ENCODE peak calls at places on chromosomes 13 and 19, in ten cellular contexts. W, O, M, Z, P, H, E, A, U and D are unnamed samples. For H3K27me3, the result is how much of the 10 kb centered on the place peaks cover.

GRCh38 chr13:74575729-74576125 is 441.5 kb upstream of the KLF12 start:
- DNase-seq in E (peak), P (peak), W (peak), H (peak), U (peak), M (peak), O (no peak), Z (peak), A (no peak), D (no peak)

GRCh38 chr19:35177377-35178274 is 23.1 kb downstream of the FXYD5 start:
- DNase-seq in Z (no peak), H (no peak), U (no peak), O (no peak), W (peak), E (no peak), P (peak), M (no peak), A (no peak), D (no peak)

GRCh38 chr13:75452564-75452963 is 29.4 kb downstream of the TBC1D4 start:
- DNase-seq in M (no peak), H (no peak), P (no peak), E (no peak), O (no peak), W (no peak), A (no peak), Z (no peak), U (no peak), D (no peak)

GRCh38 chr19:8641908-8642547 is 11.6 kb downstream of the NFILZ start:
- DNase-seq in H (no peak), U (no peak), P (no peak), O (peak), A (no peak), Z (no peak), W (no peak), M (no peak), E (peak), D (no peak)

GRCh38 chr19:42229855-42230331 is 9.8 kb downstream of the ZNF526 start:
- DNase-seq in Z (no peak), P (no peak), M (no peak), E (no peak), A (no peak), H (no peak), W (no peak), U (no peak), O (no peak), D (no peak)

GRCh38 chr19:50362656-50363424 is 2.6 kb downstream of the NAPSA start:
- DNase-seq in U (no peak), Z (no peak), O (no peak), A (no peak), M (no peak), W (no peak), E (no peak), H (no peak), P (no peak), D (no peak)

GRCh38 chr19:14798760-14799159 is 20.4 kb upstream of the ADGRE2 start:
- DNase-seq in O (no peak), M (no peak), Z (no peak), E (no peak), W (no peak), U (no peak), P (no peak), H (no peak), A (no peak), D (no peak)

GRCh38 chr19:49580264-49581006 is at the start of gene NOSIP:
- DNase-seq in P (peak), U (peak), W (peak), A (peak), E (peak), Z (peak), O (peak), H (peak), M (peak), D (peak)

GRCh38 chr13:79703772-79704171 is 222.8 kb downstream of the NDFIP2 start:
- DNase-seq in W (no peak), O (no peak), P (no peak), M (no peak), E (no peak), H (no peak), A (no peak), U (no peak), Z (no peak), D (no peak)

GRCh38 chr13:94825507-94825906 is 113.2 kb upstream of the SOX21 start:
- DNase-seq in U (peak), Z (peak), P (peak), E (peak), W (peak), O (no peak), H (no peak), M (no peak), A (no peak), D (no peak)

GRCh38 chr13:75715598-75716523 is 79.7 kb downstream of the LMO7 start:
- DNase-seq in W (no peak), M (no peak), U (no peak), H (no peak), E (no peak), O (no peak), Z (no peak), P (no peak), A (no peak), D (no peak)

GRCh38 chr13:98927954-98928927 is 49.6 kb downstream of the DOCK9 start:
- DNase-seq in P (no peak), E (peak), O (no peak), W (no peak), H (no peak), A (peak), Z (no peak), M (no peak), U (peak), D (no peak)

GRCh38 chr13:51524846-51525566 is 59.3 kb upstream of the WDFY2 start:
- DNase-seq in U (no peak), O (no peak), P (no peak), Z (no peak), W (no peak), A (no peak), H (no peak), E (no peak), M (no peak), D (no peak)

GRCh38 chr13:33918199-33918932 is 100.4 kb downstream of the RFC3 start:
- DNase-seq in M (no peak), E (peak), H (no peak), A (no peak), Z (no peak), W (no peak), O (no peak), U (no peak), P (no peak), D (peak)

GRCh38 chr19:6769006-6769637 is 1.9 kb upstream of the SH2D3A start:
- DNase-seq in H (no peak), P (peak), A (no peak), U (no peak), Z (no peak), O (no peak), E (no peak), W (no peak), M (no peak), D (no peak)

GRCh38 chr13:109256866-109257760 is 529.3 kb downstream of the IRS2 start:
- DNase-seq in Z (no peak), O (peak), M (no peak), H (no peak), A (peak), U (no peak), P (no peak), W (no peak), E (peak), D (peak)

GRCh38 chr19:10230904-10231623 is at the start of gene S1PR2:
- DNase-seq in W (peak), P (peak), M (peak), E (peak), U (peak), O (peak), Z (peak), A (peak), H (peak), D (no peak)

GRCh38 chr13:38398810-38399493 is 49.3 kb downstream of the UFM1 start:
- DNase-seq in U (no peak), A (no peak), Z (no peak), M (no peak), P (no peak), O (no peak), H (no peak), W (no peak), E (no peak), D (peak)

GRCh38 chr19:4653793-4654436 is 14.6 kb downstream of the TNFAIP8L1 start:
- DNase-seq in H (no peak), P (no peak), W (no peak), Z (no peak), O (no peak), A (no peak), E (no peak), U (no peak), M (no peak), D (no peak)

GRCh38 chr19:46625731-46626130 is 842 bp upstream of the PTGIR start:
- DNase-seq in M (no peak), A (no peak), O (no peak), H (no peak), W (no peak), P (no peak), E (no peak), U (no peak), Z (no peak), D (no peak)

GRCh38 chr13:23851106-23851505 is 38.1 kb downstream of the MIPEP start:
- DNase-seq in Z (no peak), M (no peak), O (no peak), W (no peak), P (no peak), A (no peak), E (no peak), U (no peak), H (no peak), D (no peak)

DNA sequence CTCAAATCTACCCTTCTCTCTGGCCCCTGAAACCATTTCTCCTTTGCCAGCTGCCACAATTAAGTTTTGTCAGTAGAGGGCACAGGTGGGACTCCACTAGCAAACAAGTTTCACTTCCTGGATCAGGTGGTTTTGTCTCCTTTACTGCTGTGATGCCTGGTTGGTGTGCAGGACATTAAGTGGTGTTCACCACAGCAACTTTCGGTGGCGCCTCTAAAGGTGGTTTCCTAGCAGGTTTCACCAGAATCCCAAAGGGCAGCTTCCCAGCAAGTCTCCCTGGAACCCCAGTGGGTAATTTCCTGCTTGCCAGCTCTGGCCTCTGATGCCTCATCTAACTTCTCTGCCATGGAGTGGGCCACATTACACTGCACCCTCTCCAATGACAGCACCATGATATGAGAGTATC is 16.6 kb downstream of the MED4 start:
- DNase-seq in O (peak), H (no peak), M (no peak), A (no peak), W (peak), Z (no peak), E (no peak), U (no peak), P (no peak), D (no peak)
- TF ChIP-seq CTCF in O (no peak), H (no peak), M (no peak), A (peak), W (peak), Z (no peak), E (no peak), U (no peak), P (peak), D (peak)

GRCh38 chr19:30647891-30648290 is 275.7 kb downstream of the ZNF536 start:
- DNase-seq in M (no peak), P (no peak), E (no peak), W (no peak), H (no peak), O (no peak), U (no peak), Z (no peak), A (no peak), D (no peak)

GRCh38 chr19:30649149-30649548 is 277.0 kb downstream of the ZNF536 start:
- DNase-seq in Z (no peak), A (no peak), M (no peak), P (no peak), E (no peak), H (no peak), W (no peak), U (no peak), O (no peak), D (no peak)

GRCh38 chr19:30648321-30648720 is 276.1 kb downstream of the ZNF536 start:
- DNase-seq in H (no peak), A (no peak), M (no peak), Z (no peak), O (no peak), W (no peak), P (no peak), E (no peak), U (no peak), D (no peak)

GRCh38 chr19:30645946-30646577 is 273.9 kb downstream of the ZNF536 start:
- DNase-seq in E (no peak), H (no peak), Z (no peak), A (no peak), U (no peak), W (no peak), P (no peak), O (no peak), M (no peak), D (no peak)

GRCh38 chr19:30646806-30647205 is 274.6 kb downstream of the ZNF536 start:
- DNase-seq in A (no peak), E (no peak), P (no peak), M (no peak), O (no peak), U (no peak), H (no peak), W (no peak), Z (no peak), D (no peak)
- H3K27me3 ChIP-seq in A (under half), E (under half), P (under half), M (under half), O (under half), U (under half), H (under half), W (under half), Z (under half), D (under half)

GRCh38 chr19:30406220-30406944 is 34.2 kb downstream of the ZNF536 start:
- DNase-seq in P (no peak), O (no peak), E (peak), M (no peak), W (no peak), A (no peak), H (no peak), Z (no peak), U (no peak), D (no peak)
- TF ChIP-seq CTCF in P (peak), O (no peak), E (peak), M (no peak), W (no peak), A (no peak), H (no peak), Z (no peak), U (peak), D (peak)

GRCh38 chr13:111423168-111423785 is 102.8 kb downstream of the TEX29 start:
- DNase-seq in U (no peak), E (no peak), W (no peak), Z (no peak), H (no peak), M (no peak), P (no peak), O (peak), A (no peak), D (peak)
- H3K27me3 ChIP-seq in U (under half), E (under half), W (under half), Z (under half), H (under half), M (under half), P (under half), O (under half), A (under half), D (under half)

GRCh38 chr13:88887045-88887662 is 1216.0 kb downstream of the SLITRK5 start:
- DNase-seq in U (no peak), H (no peak), P (peak), E (no peak), W (no peak), A (no peak), Z (no peak), O (no peak), M (no peak), D (no peak)
- TF ChIP-seq CTCF in U (no peak), H (no peak), P (peak), E (no peak), W (no peak), A (no peak), Z (no peak), O (no peak), M (no peak), D (no peak)

DNA sequence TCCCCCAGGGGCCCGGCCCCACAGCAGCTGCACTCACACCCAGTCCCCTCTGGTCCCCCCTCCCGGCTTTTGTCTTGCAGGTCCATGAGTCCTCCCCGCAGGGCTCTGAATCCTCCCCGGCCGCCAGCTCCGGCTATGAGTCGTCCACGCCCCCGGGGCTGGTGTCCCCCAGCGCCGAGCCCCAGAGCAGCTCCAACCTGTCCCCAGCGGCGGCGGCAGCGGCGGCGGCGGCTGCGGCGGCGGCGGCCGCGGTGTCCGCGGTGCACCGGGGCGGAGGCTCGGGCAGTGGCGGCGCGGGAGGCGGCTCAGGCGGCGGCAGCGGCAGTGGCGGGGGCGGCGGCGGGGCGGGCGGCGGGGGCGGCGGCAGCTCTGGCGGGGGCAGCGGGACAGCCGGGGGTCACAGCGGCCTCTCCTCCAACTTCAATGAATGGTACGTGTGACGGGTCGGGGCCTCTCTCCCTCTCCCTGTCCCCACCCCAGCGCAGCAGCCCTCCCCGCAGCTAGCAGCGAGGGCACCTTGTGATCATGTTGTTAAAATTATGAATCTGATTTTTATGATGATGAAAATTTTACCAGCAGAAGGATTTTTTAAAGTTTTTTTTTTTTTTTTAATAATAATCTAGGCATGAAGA is 3.8 kb downstream of the ZIC2 start:
- DNase-seq in A (no peak), P (peak), E (no peak), M (no peak), O (no peak), H (no peak), Z (no peak), U (no peak), W (no peak), D (no peak)
- H3K27me3 ChIP-seq in A (half or more), P (under half), E (under half), M (half or more), O (under half), H (half or more), Z (under half), U (half or more), W (under half), D (half or more)

DNA sequence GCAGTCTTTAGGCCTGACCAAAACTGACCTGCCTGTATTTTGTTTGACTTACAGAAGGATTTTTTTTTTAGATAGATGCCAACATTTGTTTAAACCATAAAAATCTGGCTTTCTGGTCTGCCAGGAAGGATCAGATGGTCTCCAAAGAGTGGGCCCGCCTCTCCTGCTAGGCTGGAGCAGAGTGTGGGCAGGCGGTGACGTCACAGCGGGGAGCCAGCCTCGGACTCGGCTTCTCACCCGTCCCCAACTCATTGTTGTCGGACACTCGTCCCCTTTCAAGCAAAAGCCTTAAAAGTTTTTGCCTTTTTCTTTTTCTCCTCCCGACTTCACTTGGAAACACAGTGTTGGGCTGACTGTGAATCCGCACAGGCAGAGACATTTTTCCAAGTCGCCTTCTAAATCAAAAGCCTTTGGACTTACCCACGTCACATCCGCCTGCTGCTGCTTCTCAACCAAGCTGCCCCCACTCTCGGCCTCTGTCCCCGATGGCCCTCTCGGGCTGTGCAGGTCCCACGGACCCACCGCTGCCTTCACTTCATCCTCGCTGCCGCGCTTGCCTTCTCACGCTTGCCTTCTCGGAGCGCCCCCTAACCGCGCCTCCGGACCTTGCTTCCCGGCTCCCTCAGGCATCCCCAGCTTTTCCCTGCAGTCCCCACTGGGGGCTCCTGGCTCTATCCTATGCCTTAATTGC is 4.1 kb upstream of the ZNF135 start:
- DNase-seq in Z (no peak), U (peak), M (no peak), O (no peak), H (no peak), E (peak), P (peak), W (no peak), A (no peak), D (no peak)
- TF ChIP-seq CTCF in Z (no peak), U (no peak), M (no peak), O (no peak), H (no peak), E (no peak), P (no peak), W (no peak), A (no peak), D (no peak)